ENCODE peak calls at places on chromosome 6, in eight cellular contexts. F is endothelial cell; B is activated T-cell treated with anti-CD3 and anti-CD28 coated beads, Interleukin-2, amount 50 U/mL, for 72 hours; J is T-helper 2 cell; N is neural progenitor cell; D is K562; X is stimulated activated CD8-positive, alpha-beta memory T cell treated with anti-CD3 and anti-CD28 coated beads, Interleukin-15, amount 100 ng/mL, for 1 hour; Y is esophagus muscularis mucosa. Z is an unnamed sample.

GRCh38 chr6:35415065-35415880 is 36.9 kb upstream of the FANCE start:
- DNase-seq in F (peak; percentile 46), B (peak; percentile 23), J (peak; percentile 14), Y (no peak), X (no peak), D (peak; percentile 65), N (peak; percentile 80), Z (peak; percentile 77)

GRCh38 chr6:160519603-160520042 is 144.5 kb downstream of the LPA start:
- DNase-seq in X (no peak), Y (no peak), B (no peak), F (no peak), N (no peak), D (no peak), J (no peak), Z (no peak)

GRCh38 chr6:108383967-108384366 is 89.1 kb downstream of the AFG1L start:
- DNase-seq in J (no peak), F (no peak), N (no peak), D (no peak), B (no peak), X (no peak), Y (no peak), Z (no peak)

GRCh38 chr6:30836431-30836866 is 47.9 kb upstream of the DDR1 start:
- DNase-seq in J (no peak), F (no peak), X (no peak), Y (no peak), N (no peak), D (no peak), B (no peak), Z (no peak)

GRCh38 chr6:152750694-152751093 is at the start of gene VIP:
- DNase-seq in B (no peak), X (no peak), N (peak; percentile 82), F (peak; percentile 61), Y (no peak), J (no peak), D (peak; percentile 37), Z (peak; percentile 86)

GRCh38 chr6:33672808-33673207 is 38.7 kb downstream of the UQCC2 start:
- DNase-seq in F (no peak), B (no peak), D (peak; percentile 80), X (no peak), Y (peak; percentile 96), N (peak; percentile 57), J (no peak), Z (peak; percentile 83)

GRCh38 chr6:48213076-48213788 is 102.2 kb upstream of the PTCHD4 start:
- DNase-seq in Y (no peak), B (no peak), X (no peak), D (no peak), N (no peak), F (no peak), J (no peak), Z (no peak)

GRCh38 chr6:163926642-163927041 is 512.1 kb downstream of the QKI start:
- DNase-seq in F (no peak), D (no peak), N (no peak), Y (no peak), X (no peak), J (no peak), B (no peak), Z (no peak)

GRCh38 chr6:55277628-55278003 is 49.7 kb upstream of the GFRAL start:
- DNase-seq in B (no peak), Y (no peak), J (no peak), D (no peak), X (no peak), F (no peak), N (no peak), Z (peak; percentile 82)

GRCh38 chr6:41171908-41172307 is 9.0 kb upstream of the TREM2 start:
- DNase-seq in D (peak; percentile 35), N (no peak), X (no peak), B (no peak), F (no peak), J (no peak), Y (no peak), Z (peak; percentile 42)

GRCh38 chr6:113654396-113654795 is 202.7 kb upstream of the MARCKS start:
- DNase-seq in D (no peak), F (no peak), B (no peak), X (no peak), J (no peak), Y (no peak), N (no peak), Z (no peak)